ENCODE peak calls at places on chromosome 13, in seven cellular contexts. Y is lower lobe of right lung, D is H9, S is colonic mucosa, O is lung, Z is tibial artery, Q is mesendoderm. K is an unnamed sample.

GRCh38 chr13:113367771-113368170 is 3.8 kb upstream of the GRTP1 start:
- DNase-seq in D (no peak), Q (no peak), Y (peak; percentile 42), O (no peak), Z (peak; percentile 33), S (no peak), K (no peak)

GRCh38 chr13:49341517-49341916 is 93.8 kb downstream of the CDADC1 start:
- DNase-seq in O (no peak), Y (no peak), D (no peak), S (no peak), Z (no peak), Q (no peak), K (no peak)

GRCh38 chr13:52695856-52696255 is 43.2 kb downstream of the SUGT1 start:
- DNase-seq in S (no peak), D (no peak), Q (no peak), Z (no peak), O (no peak), Y (no peak), K (no peak)

GRCh38 chr13:35157143-35157755 is 215.2 kb downstream of the NBEA start:
- DNase-seq in Z (no peak), D (no peak), Q (peak; percentile 64), S (peak; percentile 47), Y (no peak), O (peak; percentile 33), K (no peak)

GRCh38 chr13:40480012-40480914 is 186.2 kb downstream of the FOXO1 start:
- DNase-seq in Z (no peak), Q (no peak), D (no peak), S (no peak), O (no peak), Y (no peak), K (no peak)

GRCh38 chr13:75251188-75251587 is 230.8 kb downstream of the TBC1D4 start:
- DNase-seq in O (no peak), Z (no peak), Y (no peak), Q (no peak), D (no peak), S (no peak), K (no peak)

GRCh38 chr13:60974296-60974695 is 441.4 kb downstream of the PCDH20 start:
- DNase-seq in Z (no peak), Q (peak; percentile 1), Y (no peak), O (no peak), D (no peak), S (no peak), K (no peak)

GRCh38 chr13:52001120-52001731 is 10.0 kb downstream of the ATP7B start:
- DNase-seq in Y (no peak), O (no peak), Q (peak; percentile 71), S (no peak), Z (no peak), D (no peak), K (no peak)

GRCh38 chr13:113120300-113121182 is 2.1 kb upstream of the F10 start:
- DNase-seq in S (no peak), O (no peak), Q (no peak), D (no peak), Z (peak; percentile 41), Y (no peak), K (no peak)

GRCh38 chr13:67620665-67621064 is 390.5 kb upstream of the PCDH9 start:
- DNase-seq in Y (no peak), Z (no peak), S (no peak), O (no peak), Q (no peak), D (no peak), K (no peak)

GRCh38 chr13:34217343-34218094 is 399.6 kb downstream of the RFC3 start:
- DNase-seq in D (no peak), Y (no peak), Q (no peak), Z (no peak), S (no peak), O (no peak), K (no peak)

GRCh38 chr13:24184265-24184841 is 23.8 kb downstream of the SPATA13 start:
- DNase-seq in S (peak; percentile 45), Q (no peak), Y (no peak), Z (no peak), D (no peak), O (no peak), K (no peak)

GRCh38 chr13:37479901-37480300 is 118.7 kb downstream of the POSTN start:
- DNase-seq in D (no peak), Y (no peak), O (no peak), Z (no peak), Q (no peak), S (no peak), K (no peak)

GRCh38 chr13:52348081-52348480 is 57.9 kb downstream of the THSD1 start:
- DNase-seq in D (no peak), O (no peak), Z (no peak), Q (no peak), S (no peak), Y (no peak), K (no peak)

GRCh38 chr13:113458218-113459065 is 5.2 kb upstream of the ADPRHL1 start:
- DNase-seq in Y (no peak), O (no peak), Q (peak; percentile 76), S (no peak), Z (no peak), D (peak; percentile 53), K (no peak)

GRCh38 chr13:44818428-44818827 is 170.8 kb downstream of the NUFIP1 start:
- DNase-seq in Z (no peak), S (no peak), O (no peak), D (peak; percentile 53), Q (peak; percentile 93), Y (no peak), K (no peak)

GRCh38 chr13:100528353-100528752 is 60.2 kb downstream of the GGACT start:
- DNase-seq in D (no peak), S (no peak), Z (no peak), O (no peak), Q (no peak), Y (no peak), K (no peak)

GRCh38 chr13:67147257-67148218 is 82.6 kb downstream of the PCDH9 start:
- DNase-seq in D (no peak), Y (no peak), S (no peak), O (no peak), Z (no peak), Q (peak; percentile 65), K (no peak)

GRCh38 chr13:24233351-24233901 is 72.9 kb downstream of the SPATA13 start:
- DNase-seq in D (no peak), Z (no peak), O (no peak), Y (no peak), Q (peak; percentile 77), S (no peak), K (no peak)

GRCh38 chr13:34413538-34414210 is 528.4 kb upstream of the NBEA start:
- DNase-seq in O (no peak), D (no peak), Z (no peak), Q (no peak), S (no peak), Y (no peak), K (no peak)

GRCh38 chr13:31627097-31627496 is 112.2 kb upstream of the RXFP2 start:
- DNase-seq in Z (no peak), D (no peak), O (no peak), Y (no peak), S (no peak), Q (no peak), K (no peak)

GRCh38 chr13:32840840-32841713 is 175.1 kb upstream of the KL start:
- DNase-seq in Y (no peak), O (no peak), D (no peak), S (no peak), Q (no peak), Z (no peak), K (no peak)

GRCh38 chr13:32837973-32838940 is 178.0 kb upstream of the KL start:
- DNase-seq in Q (no peak), S (no peak), Y (no peak), O (no peak), D (no peak), Z (no peak), K (peak; percentile 13)

GRCh38 chr13:32840113-32840512 is 176.1 kb upstream of the KL start:
- DNase-seq in O (no peak), Z (no peak), D (no peak), Q (no peak), Y (no peak), S (no peak), K (no peak)

GRCh38 chr13:32838985-32839384 is 177.2 kb upstream of the KL start:
- DNase-seq in S (no peak), D (no peak), O (no peak), Y (no peak), Z (no peak), Q (no peak), K (no peak)

GRCh38 chr13:32837307-32837972 is 178.8 kb upstream of the KL start:
- DNase-seq in Z (no peak), S (no peak), O (no peak), Y (no peak), Q (no peak), D (no peak), K (no peak)
- H3K27ac ChIP-seq in Z (no peak overlapping the region), S (no peak overlapping the region), O (no peak overlapping the region), Y (no peak overlapping the region), Q (no peak overlapping the region), D (no peak overlapping the region), K (no peak overlapping the region)

GRCh38 chr13:41812237-41812636 is 148.7 kb downstream of the VWA8 start:
- DNase-seq in Y (no peak), S (no peak), Z (no peak), O (no peak), Q (no peak), D (no peak), K (no peak)
- H3K27ac ChIP-seq in Y (no peak overlapping the region), S (no peak overlapping the region), Z (no peak overlapping the region), O (no peak overlapping the region), Q (no peak overlapping the region), D (no peak overlapping the region), K (no peak overlapping the region)

GRCh38 chr13:78183737-78184136 is 265.1 kb upstream of the EDNRB start:
- DNase-seq in D (no peak), Z (no peak), O (no peak), S (no peak), Q (no peak), Y (no peak), K (no peak)
- H3K27ac ChIP-seq in D (no peak overlapping the region), Z (no peak overlapping the region), O (no peak overlapping the region), S (no peak overlapping the region), Q (no peak overlapping the region), Y (no peak overlapping the region), K (no peak overlapping the region)

DNA sequence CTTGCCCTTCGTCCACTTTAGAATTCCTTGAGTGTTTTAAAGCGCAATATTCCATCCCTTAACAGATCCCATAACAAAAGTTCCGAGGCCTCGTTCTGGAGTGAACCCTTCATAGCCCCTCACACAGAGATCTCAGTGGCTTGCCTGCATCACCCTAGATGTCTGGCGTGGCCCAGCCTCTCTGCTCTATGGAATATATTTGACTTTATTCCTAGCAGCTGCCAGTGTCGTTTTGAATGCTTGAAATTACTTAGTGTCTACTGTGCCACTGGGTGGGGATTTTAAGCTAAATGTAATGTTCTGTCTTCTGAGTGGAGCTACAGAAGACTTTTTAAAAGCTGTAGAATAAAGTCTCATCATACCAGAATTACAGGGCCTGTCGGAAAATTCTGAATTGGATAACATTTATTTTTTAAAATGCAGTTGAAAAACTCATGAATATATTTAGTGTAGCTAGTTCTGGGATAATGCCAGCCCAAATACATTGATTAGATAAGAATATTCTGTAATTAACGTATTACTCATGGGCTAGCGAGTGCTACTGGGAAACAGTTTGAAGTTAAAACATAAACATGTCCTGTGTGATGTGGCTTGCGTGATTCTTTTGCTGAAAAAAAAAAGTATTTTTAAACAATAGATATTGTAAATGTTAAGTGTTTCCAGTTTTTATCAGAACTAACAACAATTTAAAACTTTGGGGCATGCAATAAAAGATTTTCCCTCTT is 111.8 kb downstream of the ESD start:
- DNase-seq in O (no peak), S (no peak), Y (no peak), Z (no peak), D (no peak), Q (no peak), K (no peak)
- H3K27ac ChIP-seq in O (no peak overlapping the region), S (no peak overlapping the region), Y (no peak overlapping the region), Z (peak overlapping the region; percentile 15), D (no peak overlapping the region), Q (peak overlapping the region; percentile 16), K (no peak overlapping the region)